ENCODE peak calls at places on chromosome 4, in five cellular contexts. One of them, this sample, is unnamed.

GRCh38 chr4:8278009-8278395 is 8.4 kb downstream of the HTRA3 start:
- DNase-seq in pancreas: no peak
- DNase-seq in PC-3: no peak
- DNase-seq in GM13976: no peak
- DNase-seq in uterus: no peak
- DNase-seq in this sample: no peak

GRCh38 chr4:88275949-88276515 is 8.3 kb downstream of the PPM1K start:
- DNase-seq in GM13976: no peak
- DNase-seq in pancreas: no peak
- DNase-seq in PC-3: peak
- DNase-seq in uterus: no peak
- DNase-seq in this sample: no peak

GRCh38 chr4:13903851-13904340 is 276.4 kb upstream of the BOD1L1 start:
- DNase-seq in PC-3: no peak
- DNase-seq in uterus: no peak
- DNase-seq in GM13976: no peak
- DNase-seq in pancreas: no peak
- DNase-seq in this sample: no peak

GRCh38 chr4:71113294-71113693 is 119.8 kb downstream of the DCK start:
- DNase-seq in pancreas: no peak
- DNase-seq in PC-3: peak
- DNase-seq in uterus: no peak
- DNase-seq in GM13976: no peak
- DNase-seq in this sample: no peak

GRCh38 chr4:5399790-5400421 is 308.5 kb downstream of the EVC2 start:
- DNase-seq in pancreas: no peak
- DNase-seq in uterus: no peak
- DNase-seq in GM13976: no peak
- DNase-seq in PC-3: peak
- DNase-seq in this sample: no peak

GRCh38 chr4:5524900-5525299 is 183.5 kb downstream of the EVC2 start:
- DNase-seq in GM13976: no peak
- DNase-seq in uterus: no peak
- DNase-seq in pancreas: peak
- DNase-seq in PC-3: no peak
- DNase-seq in this sample: no peak

GRCh38 chr4:101103381-101104142 is 243.8 kb downstream of the PPP3CA start:
- DNase-seq in PC-3: no peak
- DNase-seq in GM13976: no peak
- DNase-seq in pancreas: no peak
- DNase-seq in uterus: no peak
- DNase-seq in this sample: no peak

GRCh38 chr4:163148466-163149336 is 18.0 kb downstream of the NAF1 start:
- DNase-seq in PC-3: no peak
- DNase-seq in pancreas: no peak
- DNase-seq in uterus: no peak
- DNase-seq in GM13976: no peak
- DNase-seq in this sample: no peak

GRCh38 chr4:91028223-91028622 is 901.0 kb downstream of the CCSER1 start:
- DNase-seq in pancreas: no peak
- DNase-seq in GM13976: no peak
- DNase-seq in PC-3: no peak
- DNase-seq in uterus: no peak
- DNase-seq in this sample: no peak

GRCh38 chr4:122542411-122543236 is 78.2 kb downstream of the IL21 start:
- DNase-seq in pancreas: no peak
- DNase-seq in GM13976: peak
- DNase-seq in PC-3: peak
- DNase-seq in uterus: no peak
- DNase-seq in this sample: no peak

GRCh38 chr4:109077486-109077885 is 225.0 kb downstream of the COL25A1 start:
- DNase-seq in uterus: no peak
- DNase-seq in PC-3: no peak
- DNase-seq in GM13976: no peak
- DNase-seq in pancreas: no peak
- DNase-seq in this sample: no peak

GRCh38 chr4:791866-792630 is 33.9 kb downstream of the CPLX1 start:
- DNase-seq in pancreas: no peak
- DNase-seq in GM13976: peak
- DNase-seq in uterus: no peak
- DNase-seq in PC-3: peak
- DNase-seq in this sample: no peak

GRCh38 chr4:151922306-151922705 is 161.5 kb upstream of the GATB start:
- DNase-seq in uterus: no peak
- DNase-seq in pancreas: no peak
- DNase-seq in PC-3: peak
- DNase-seq in GM13976: no peak
- DNase-seq in this sample: no peak

GRCh38 chr4:92381640-92382039 is 77.9 kb downstream of the GRID2 start:
- DNase-seq in PC-3: no peak
- DNase-seq in pancreas: no peak
- DNase-seq in GM13976: no peak
- DNase-seq in uterus: no peak
- DNase-seq in this sample: no peak

GRCh38 chr4:40486534-40486933 is 143.1 kb downstream of the RBM47 start:
- DNase-seq in PC-3: peak
- DNase-seq in GM13976: no peak
- DNase-seq in uterus: no peak
- DNase-seq in pancreas: no peak
- DNase-seq in this sample: no peak

GRCh38 chr4:166816901-166817300 is 417.4 kb downstream of the SPOCK3 start:
- DNase-seq in pancreas: peak
- DNase-seq in GM13976: no peak
- DNase-seq in PC-3: no peak
- DNase-seq in uterus: no peak
- DNase-seq in this sample: no peak

GRCh38 chr4:25190407-25190806 is 30.2 kb upstream of the SEPSECS start:
- DNase-seq in uterus: no peak
- DNase-seq in GM13976: no peak
- DNase-seq in PC-3: no peak
- DNase-seq in pancreas: no peak
- DNase-seq in this sample: no peak
- TF ChIP-seq CTCF in uterus: no peak
- TF ChIP-seq CTCF in GM13976: no peak
- TF ChIP-seq CTCF in PC-3: no peak
- TF ChIP-seq CTCF in pancreas: no peak
- TF ChIP-seq CTCF in this sample: no peak

DNA sequence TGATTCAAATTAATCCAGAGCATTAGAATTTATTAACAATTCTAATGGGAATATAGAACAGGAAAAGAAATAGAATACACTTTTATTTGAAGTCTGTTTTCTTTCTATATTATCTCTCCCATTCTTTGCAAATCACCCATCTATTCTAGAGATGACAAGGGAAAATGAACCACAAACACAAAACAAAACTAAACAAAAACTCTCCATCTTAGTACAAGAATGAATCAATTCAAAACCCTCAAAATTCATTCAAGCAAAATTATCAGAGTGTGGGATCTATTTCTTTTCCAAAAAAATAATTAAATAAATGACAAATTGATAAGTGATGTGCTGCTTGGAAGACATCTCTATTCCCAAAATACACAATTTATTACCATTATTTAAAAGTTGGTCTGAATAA is 400.1 kb upstream of the NWD2 start:
- DNase-seq in GM13976: no peak
- DNase-seq in pancreas: no peak
- DNase-seq in PC-3: no peak
- DNase-seq in uterus: no peak
- DNase-seq in this sample: no peak
- TF ChIP-seq CTCF in GM13976: no peak
- TF ChIP-seq CTCF in pancreas: no peak
- TF ChIP-seq CTCF in PC-3: no peak
- TF ChIP-seq CTCF in uterus: no peak
- TF ChIP-seq CTCF in this sample: no peak

GRCh38 chr4:186148335-186148975 is 42.9 kb upstream of the CYP4V2 start:
- DNase-seq in GM13976: no peak
- DNase-seq in PC-3: no peak
- DNase-seq in uterus: no peak
- DNase-seq in pancreas: no peak
- DNase-seq in this sample: no peak

GRCh38 chr4:186149872-186150271 is 41.5 kb upstream of the CYP4V2 start:
- DNase-seq in pancreas: peak
- DNase-seq in PC-3: peak
- DNase-seq in uterus: peak
- DNase-seq in GM13976: no peak
- DNase-seq in this sample: peak

GRCh38 chr4:186144596-186145569 is 40.4 kb downstream of the FAM149A start:
- DNase-seq in GM13976: no peak
- DNase-seq in uterus: peak
- DNase-seq in PC-3: peak
- DNase-seq in pancreas: peak
- DNase-seq in this sample: no peak

GRCh38 chr4:186146443-186146842 is 41.9 kb downstream of the FAM149A start:
- DNase-seq in GM13976: no peak
- DNase-seq in PC-3: no peak
- DNase-seq in pancreas: no peak
- DNase-seq in uterus: no peak
- DNase-seq in this sample: no peak

DNA sequence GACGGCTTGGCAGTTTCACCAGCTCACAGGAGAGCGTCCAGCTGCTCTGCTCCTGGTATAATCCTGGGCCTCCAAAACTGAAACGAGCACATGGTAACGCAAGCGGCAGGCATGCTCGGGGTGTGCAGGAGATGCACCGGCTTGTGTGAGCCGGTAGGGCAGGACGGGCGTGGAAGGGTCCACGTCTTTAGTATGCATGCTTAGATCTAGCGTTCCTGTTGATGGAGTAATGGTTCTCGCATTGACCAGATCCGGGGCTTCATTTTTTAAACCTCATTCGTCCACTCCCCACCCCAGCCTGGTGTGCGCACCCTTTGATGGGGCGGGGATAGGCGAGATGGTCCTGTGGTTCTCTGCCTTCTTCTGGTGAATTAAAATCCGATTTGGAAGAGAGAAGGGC is 39.7 kb downstream of the FAM149A start:
- DNase-seq in GM13976: no peak
- DNase-seq in PC-3: peak
- DNase-seq in uterus: peak
- DNase-seq in pancreas: no peak
- DNase-seq in this sample: no peak
- TF ChIP-seq CTCF in GM13976: no peak
- TF ChIP-seq CTCF in PC-3: no peak
- TF ChIP-seq CTCF in uterus: no peak
- TF ChIP-seq CTCF in pancreas: no peak
- TF ChIP-seq CTCF in this sample: peak

GRCh38 chr4:37879365-37879764 is 11.5 kb upstream of the TBC1D1 start:
- DNase-seq in GM13976: no peak
- DNase-seq in pancreas: no peak
- DNase-seq in uterus: no peak
- DNase-seq in PC-3: no peak
- DNase-seq in this sample: no peak

GRCh38 chr4:37885496-37885895 is 5.4 kb upstream of the TBC1D1 start:
- DNase-seq in PC-3: no peak
- DNase-seq in pancreas: no peak
- DNase-seq in GM13976: peak
- DNase-seq in uterus: peak
- DNase-seq in this sample: no peak

GRCh38 chr4:37884855-37885487 is 5.9 kb upstream of the TBC1D1 start:
- DNase-seq in uterus: no peak
- DNase-seq in GM13976: no peak
- DNase-seq in PC-3: no peak
- DNase-seq in pancreas: no peak
- DNase-seq in this sample: no peak

GRCh38 chr4:37882665-37883296 is 8.1 kb upstream of the TBC1D1 start:
- DNase-seq in uterus: no peak
- DNase-seq in pancreas: no peak
- DNase-seq in GM13976: no peak
- DNase-seq in PC-3: no peak
- DNase-seq in this sample: no peak
- TF ChIP-seq CTCF in uterus: no peak
- TF ChIP-seq CTCF in pancreas: no peak
- TF ChIP-seq CTCF in GM13976: no peak
- TF ChIP-seq CTCF in PC-3: peak
- TF ChIP-seq CTCF in this sample: no peak

GRCh38 chr4:85760521-85760920 is 285.6 kb downstream of the ARHGAP24 start:
- DNase-seq in uterus: no peak
- DNase-seq in GM13976: no peak
- DNase-seq in PC-3: no peak
- DNase-seq in pancreas: no peak
- DNase-seq in this sample: no peak

GRCh38 chr4:85755285-85755684 is 280.3 kb downstream of the ARHGAP24 start:
- DNase-seq in GM13976: no peak
- DNase-seq in pancreas: no peak
- DNase-seq in uterus: no peak
- DNase-seq in PC-3: no peak
- DNase-seq in this sample: no peak

GRCh38 chr4:85761803-85762202 is 286.9 kb downstream of the ARHGAP24 start:
- DNase-seq in GM13976: no peak
- DNase-seq in PC-3: peak
- DNase-seq in pancreas: peak
- DNase-seq in uterus: no peak
- DNase-seq in this sample: no peak

GRCh38 chr4:85759392-85759791 is 284.4 kb downstream of the ARHGAP24 start:
- DNase-seq in uterus: no peak
- DNase-seq in GM13976: no peak
- DNase-seq in PC-3: no peak
- DNase-seq in pancreas: no peak
- DNase-seq in this sample: no peak

GRCh38 chr4:85756938-85757337 is 282.0 kb downstream of the ARHGAP24 start:
- DNase-seq in PC-3: peak
- DNase-seq in GM13976: peak
- DNase-seq in uterus: no peak
- DNase-seq in pancreas: no peak
- DNase-seq in this sample: no peak
- TF ChIP-seq CTCF in PC-3: peak
- TF ChIP-seq CTCF in GM13976: peak
- TF ChIP-seq CTCF in uterus: peak
- TF ChIP-seq CTCF in pancreas: no peak
- TF ChIP-seq CTCF in this sample: peak

This sample was measured in osteocyte.